ENCODE peak calls at places on chromosomes 4 and X, in ten cellular contexts. O, E, B, R, M, A, F, D, U and N are unnamed samples.

GRCh38 chrX:111170017-111170416 is 74.0 kb downstream of the PAK3 start:
- DNase-seq in E (no peak), D (no peak), M (no peak), B (no peak), A (no peak), R (no peak), F (no peak), O (no peak), U (no peak), N (no peak)

GRCh38 chrX:17020828-17021821 is 74.7 kb downstream of the REPS2 start:
- DNase-seq in U (no peak), O (no peak), E (peak), B (peak), F (no peak), A (no peak), R (no peak), M (no peak), D (no peak), N (peak)

GRCh38 chr4:118348886-118349285 is 3.9 kb downstream of the PRSS12 start:
- DNase-seq in U (no peak), A (peak), D (no peak), M (no peak), F (no peak), B (peak), R (no peak), E (no peak), O (no peak), N (no peak)

GRCh38 chr4:66055999-66056398 is 385.7 kb upstream of the EPHA5 start:
- DNase-seq in D (no peak), A (no peak), U (no peak), F (no peak), M (no peak), R (no peak), E (no peak), O (no peak), B (no peak), N (no peak)

GRCh38 chr4:26736621-26737020 is 124.0 kb upstream of the STIM2 start:
- DNase-seq in E (no peak), B (no peak), F (no peak), R (no peak), A (no peak), O (no peak), U (no peak), M (no peak), D (no peak), N (no peak)

GRCh38 chrX:50644496-50644895 is 169.5 kb downstream of the SHROOM4 start:
- DNase-seq in R (no peak), A (no peak), F (no peak), U (no peak), D (no peak), O (no peak), B (no peak), M (no peak), E (no peak), N (no peak)

GRCh38 chr4:59553739-59554126 is 1646.4 kb upstream of the ADGRL3 start:
- DNase-seq in A (no peak), O (no peak), R (no peak), D (no peak), F (no peak), U (peak), B (no peak), E (no peak), M (no peak), N (no peak)

GRCh38 chr4:5220028-5220427 is 168.7 kb downstream of the STK32B start:
- DNase-seq in B (no peak), A (no peak), E (no peak), D (no peak), R (no peak), F (no peak), M (no peak), U (no peak), O (no peak), N (no peak)

GRCh38 chrX:10893976-10894375 is 217.2 kb upstream of the HCCS start:
- DNase-seq in D (no peak), E (no peak), O (no peak), R (peak), U (no peak), B (no peak), M (no peak), F (no peak), A (no peak), N (no peak)

GRCh38 chr4:36189511-36190226 is 54.6 kb downstream of the ARAP2 start:
- DNase-seq in O (no peak), F (no peak), R (no peak), D (no peak), A (no peak), M (no peak), U (no peak), B (no peak), E (peak), N (no peak)

GRCh38 chr4:94803181-94803580 is 45.4 kb downstream of the BMPR1B start:
- DNase-seq in O (no peak), M (no peak), A (no peak), D (no peak), R (no peak), U (no peak), E (no peak), B (no peak), F (no peak), N (no peak)

GRCh38 chrX:153414838-153415552 is 3.7 kb downstream of the ZFP92 start:
- DNase-seq in M (no peak), A (no peak), U (no peak), D (no peak), O (no peak), E (no peak), R (no peak), B (no peak), F (no peak), N (no peak)

GRCh38 chrX:1182211-1182610 is 30.2 kb downstream of the CRLF2 start:
- DNase-seq in U (no peak), D (no peak), B (no peak), A (no peak), E (no peak), R (no peak), O (no peak), F (no peak), M (no peak), N (no peak)

GRCh38 chrX:103831342-103831802 is 685 bp downstream of the RAB9B start:
- DNase-seq in O (no peak), A (no peak), E (no peak), F (peak), D (no peak), B (peak), R (no peak), M (peak), U (peak), N (no peak)

GRCh38 chrX:11435568-11435967 is 142.4 kb downstream of the AMELX start:
- DNase-seq in D (no peak), B (no peak), M (no peak), A (no peak), R (no peak), F (no peak), O (no peak), U (no peak), E (no peak), N (no peak)

GRCh38 chr4:6942238-6942800 is 32.7 kb downstream of the TBC1D14 start:
- DNase-seq in A (no peak), F (no peak), M (no peak), E (peak), O (no peak), B (no peak), U (peak), D (peak), R (no peak), N (no peak)

GRCh38 chrX:153495362-153495751 is 577 bp downstream of the BGN start:
- DNase-seq in M (no peak), B (peak), D (no peak), E (no peak), F (no peak), O (no peak), R (no peak), U (no peak), A (no peak), N (no peak)

GRCh38 chr4:149765630-149766029 is 50.0 kb downstream of the IQCM start:
- DNase-seq in R (no peak), A (no peak), U (no peak), B (no peak), O (no peak), D (no peak), F (no peak), M (no peak), E (no peak), N (no peak)

GRCh38 chr4:99383833-99384392 is 31.4 kb upstream of the ADH1C start:
- DNase-seq in U (no peak), A (no peak), R (no peak), F (no peak), O (peak), D (peak), B (no peak), E (no peak), M (no peak), N (peak)

GRCh38 chrX:20362268-20363002 is 95.7 kb upstream of the RPS6KA3 start:
- DNase-seq in R (peak), O (no peak), E (no peak), U (peak), M (no peak), B (no peak), A (no peak), F (no peak), D (no peak), N (no peak)

GRCh38 chrX:154430916-154431315 is 2.4 kb downstream of the ATP6AP1 start:
- DNase-seq in B (no peak), O (no peak), R (no peak), D (no peak), M (no peak), U (no peak), F (no peak), A (no peak), E (no peak), N (no peak)

GRCh38 chr4:168540086-168540864 is 43.4 kb downstream of the PALLD start:
- DNase-seq in D (no peak), E (no peak), R (no peak), A (no peak), O (no peak), M (no peak), F (no peak), B (no peak), U (no peak), N (no peak)

GRCh38 chr4:150078996-150079581 is 844 bp downstream of the DCLK2 start:
- DNase-seq in F (peak), M (peak), U (peak), O (peak), D (peak), E (no peak), R (no peak), B (peak), A (peak), N (peak)

GRCh38 chrX:27555514-27555913 is 34.6 kb upstream of the DCAF8L2 start:
- DNase-seq in O (no peak), D (no peak), U (peak), F (no peak), M (peak), A (no peak), E (no peak), R (peak), B (no peak), N (no peak)

GRCh38 chr4:71864380-71864779 is 80.5 kb upstream of the GC start:
- DNase-seq in F (no peak), B (no peak), U (no peak), M (no peak), D (no peak), R (no peak), E (no peak), O (no peak), A (no peak), N (no peak)

GRCh38 chr4:16227462-16227868 is 1.2 kb upstream of the TAPT1 start:
- DNase-seq in M (peak), F (no peak), U (no peak), A (peak), D (peak), B (no peak), E (no peak), O (no peak), R (peak), N (peak)
- H3K27ac ChIP-seq in M (no peak), F (peak), U (peak), A (peak), D (peak), B (peak), E (peak), O (peak), R (peak), N (peak)

GRCh38 chr4:137952116-137952515 is 290.0 kb downstream of the SLC7A11 start:
- DNase-seq in D (no peak), B (no peak), U (no peak), F (no peak), O (no peak), R (no peak), A (no peak), E (no peak), M (no peak), N (no peak)
- TF ChIP-seq EP300 in D (no peak), B (no peak), U (no peak), F (no peak), O (no peak), R (no peak), A (no peak), E (no peak), M (no peak), N (no peak)

DNA sequence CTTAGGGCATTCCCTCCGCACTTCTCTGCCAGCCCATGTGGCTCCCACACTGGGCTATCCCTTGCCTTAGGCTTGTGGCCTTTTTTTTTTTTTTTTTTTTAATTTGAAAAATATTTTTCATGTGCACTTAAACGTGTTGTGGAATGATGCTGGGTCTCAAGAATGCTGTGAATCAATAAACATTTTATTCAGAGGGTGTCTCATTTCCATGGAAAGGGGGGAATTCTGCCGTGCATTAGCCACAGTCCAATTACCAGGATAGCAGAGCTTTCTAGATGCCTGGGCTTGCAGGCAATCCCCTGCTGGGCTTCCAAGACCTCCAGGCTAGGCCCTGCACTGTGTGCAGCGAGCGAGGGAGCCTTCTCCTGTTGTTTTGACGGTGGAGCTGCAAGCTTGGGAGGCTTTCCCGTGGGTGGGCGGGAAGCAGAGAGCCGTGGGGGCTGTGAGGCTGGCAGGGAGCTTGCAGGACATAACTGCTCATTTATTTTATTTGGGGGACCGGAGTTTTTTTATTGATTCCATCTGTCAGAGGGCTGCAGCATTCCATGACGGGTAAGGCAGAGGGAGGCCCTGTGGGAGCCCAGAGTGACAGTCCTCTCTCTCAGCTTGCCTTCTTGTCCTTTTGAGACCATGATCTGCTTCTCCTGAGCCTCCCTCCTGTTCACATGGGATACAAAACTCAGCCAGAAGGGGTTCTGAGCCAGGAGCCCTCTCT is 2.6 kb upstream of the CPZ start:
- DNase-seq in O (no peak), R (no peak), F (no peak), D (no peak), B (peak), U (no peak), E (no peak), A (no peak), M (peak), N (no peak)
- H3K27ac ChIP-seq in O (no peak), R (no peak), F (no peak), D (no peak), B (no peak), U (no peak), E (no peak), A (no peak), M (no peak), N (no peak)

DNA sequence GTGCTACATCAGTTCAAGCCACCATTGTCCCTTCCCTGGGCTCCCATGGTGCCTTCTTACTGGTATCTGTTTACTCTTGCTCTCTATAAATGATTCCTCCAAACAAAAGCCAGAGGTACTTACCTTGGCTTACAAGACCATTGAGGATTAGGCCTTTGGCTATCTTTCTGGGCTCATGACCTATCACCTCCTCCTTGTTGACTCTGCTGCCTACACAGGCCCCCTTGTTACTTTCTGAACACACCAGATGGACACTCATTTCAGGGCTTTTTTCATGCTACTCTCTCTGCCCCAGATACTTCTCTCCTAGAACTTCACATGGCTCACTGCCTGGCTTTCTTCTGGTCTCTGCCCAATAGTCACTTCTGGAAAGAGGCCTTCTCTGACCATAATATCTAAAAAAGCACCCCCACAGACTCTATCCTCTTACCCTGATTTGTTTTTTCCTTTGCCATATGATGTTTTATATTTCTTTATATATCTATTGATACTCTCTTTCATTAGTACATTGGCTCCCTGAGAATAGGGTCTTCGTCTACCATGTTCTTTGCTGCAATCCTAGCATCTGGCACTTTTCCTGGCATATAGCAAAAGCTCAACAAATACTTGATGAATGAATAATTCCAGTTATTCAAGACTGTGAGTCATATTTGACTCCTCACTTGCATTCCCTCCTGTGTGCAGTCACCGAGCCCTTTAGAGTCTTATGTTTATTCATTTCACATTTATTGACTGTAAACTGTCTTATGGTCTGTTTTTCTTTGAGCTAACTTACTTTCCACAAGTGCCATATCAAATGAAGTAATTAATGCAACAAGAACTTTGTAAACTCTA is 27.1 kb upstream of the TAPT1 start:
- DNase-seq in M (no peak), U (peak), A (no peak), D (no peak), O (no peak), B (no peak), E (no peak), F (no peak), R (peak), N (no peak)
- TF ChIP-seq EP300 in M (no peak), U (no peak), A (no peak), D (no peak), O (no peak), B (no peak), E (no peak), F (no peak), R (no peak), N (no peak)

GRCh38 chr4:73922317-73922716 is 53.1 kb downstream of the CXCL1 start:
- DNase-seq in B (no peak), E (no peak), R (no peak), A (no peak), O (no peak), D (no peak), F (no peak), M (no peak), U (no peak), N (no peak)

GRCh38 chr4:73918058-73918457 is 48.9 kb downstream of the CXCL1 start:
- DNase-seq in R (no peak), O (no peak), U (no peak), F (no peak), M (no peak), A (no peak), E (no peak), D (no peak), B (no peak), N (no peak)

GRCh38 chr4:73919691-73920090 is 50.5 kb downstream of the CXCL1 start:
- DNase-seq in A (no peak), R (no peak), D (no peak), U (no peak), O (no peak), M (no peak), F (no peak), E (no peak), B (no peak), N (no peak)

GRCh38 chr4:73923631-73923937 is 54.4 kb downstream of the CXCL1 start:
- DNase-seq in R (no peak), O (no peak), M (no peak), F (no peak), U (no peak), E (no peak), B (no peak), A (no peak), D (no peak), N (no peak)

GRCh38 chr4:73922766-73923630 is 53.8 kb downstream of the CXCL1 start:
- DNase-seq in B (no peak), R (no peak), F (no peak), M (no peak), A (no peak), O (no peak), D (no peak), U (no peak), E (no peak), N (no peak)
- H3K27ac ChIP-seq in B (no peak), R (no peak), F (no peak), M (no peak), A (no peak), O (no peak), D (no peak), U (peak), E (no peak), N (no peak)

GRCh38 chr4:86939737-86940141 is 4.9 kb downstream of the AFF1 start:
- DNase-seq in O (no peak), F (no peak), U (no peak), A (peak), B (no peak), D (no peak), R (no peak), E (peak), M (no peak), N (no peak)

GRCh38 chr4:86944964-86945781 is 10.4 kb downstream of the AFF1 start:
- DNase-seq in D (no peak), B (no peak), A (no peak), M (no peak), R (no peak), O (no peak), U (no peak), F (no peak), E (no peak), N (no peak)

GRCh38 chr4:86940176-86940575 is 5.4 kb downstream of the AFF1 start:
- DNase-seq in E (no peak), D (no peak), A (no peak), B (no peak), M (no peak), U (no peak), O (no peak), R (no peak), F (no peak), N (no peak)

GRCh38 chr4:86940920-86941460 is 6.2 kb downstream of the AFF1 start:
- DNase-seq in U (no peak), B (peak), O (no peak), D (no peak), A (no peak), R (no peak), F (no peak), M (no peak), E (no peak), N (no peak)

GRCh38 chr4:86942185-86942666 is 7.4 kb downstream of the AFF1 start:
- DNase-seq in R (peak), O (no peak), A (no peak), F (no peak), D (no peak), B (no peak), U (peak), M (no peak), E (no peak), N (no peak)
- TF ChIP-seq EP300 in R (no peak), O (no peak), A (no peak), F (no peak), D (no peak), B (no peak), U (no peak), M (no peak), E (no peak), N (no peak)

DNA sequence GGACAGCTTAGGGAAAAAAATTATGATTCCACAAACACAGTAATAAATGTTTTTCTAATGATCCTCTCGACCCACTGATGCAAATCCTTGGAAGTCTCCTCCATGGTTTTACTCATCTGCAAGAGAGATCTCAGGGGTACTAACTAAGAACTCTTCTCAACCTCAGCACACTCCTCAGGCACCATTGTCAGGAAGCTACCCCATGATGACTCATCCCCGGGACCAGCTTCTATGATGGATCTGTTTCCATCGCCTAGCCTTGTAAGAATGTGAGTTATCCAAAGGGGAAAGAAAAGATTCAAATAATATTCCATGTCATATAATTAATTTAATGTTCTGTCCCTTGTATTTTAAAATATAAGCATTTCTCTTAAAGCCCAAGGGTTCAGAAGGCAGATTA is 816.1 kb upstream of the IGFBP7 start:
- DNase-seq in B (no peak), E (no peak), D (no peak), M (no peak), U (no peak), R (no peak), F (no peak), A (no peak), O (no peak), N (no peak)
- H3K27ac ChIP-seq in B (no peak), E (no peak), D (no peak), M (no peak), U (no peak), R (no peak), F (no peak), A (no peak), O (no peak), N (no peak)

DNA sequence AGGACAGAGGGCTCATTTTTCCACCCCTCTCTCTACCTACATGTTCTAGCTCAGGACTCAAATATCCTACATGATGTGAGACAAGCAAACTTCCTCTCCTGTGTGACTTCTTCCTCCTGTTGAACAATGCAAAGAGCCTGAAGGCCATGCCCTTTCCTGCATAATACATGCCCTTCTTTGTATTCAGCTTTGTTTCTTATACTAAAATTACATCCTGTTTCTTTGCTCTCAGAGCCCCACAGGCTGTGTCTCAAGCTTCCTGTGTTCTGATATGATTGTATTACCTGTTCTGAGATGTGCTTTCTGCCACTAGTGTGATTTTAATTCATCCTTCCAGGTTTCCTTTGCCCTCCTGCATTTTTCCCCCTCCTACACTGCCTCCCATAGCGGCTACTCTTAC is 166.4 kb upstream of the AFF2 start:
- DNase-seq in F (no peak), E (no peak), M (no peak), O (no peak), B (no peak), A (no peak), R (no peak), D (no peak), U (no peak), N (no peak)
- TF ChIP-seq EP300 in F (no peak), E (no peak), M (no peak), O (no peak), B (no peak), A (no peak), R (no peak), D (no peak), U (no peak), N (no peak)